ENCODE peak calls at places on chromosome 18, in ten cellular contexts. One of them, this sample, is unnamed.

GRCh38 chr18:10973579-10974260 is 175.6 kb downstream of the PIEZO2 start:
- DNase-seq in Panc1: peak
- DNase-seq in upper lobe of left lung: no peak
- DNase-seq in MM.1S: no peak
- DNase-seq in brain microvascular endothelial cell: no peak
- DNase-seq in GM12878: no peak
- DNase-seq in epithelial cell of esophagus: no peak
- DNase-seq in cardiac muscle cell: peak
- DNase-seq in fibroblast of pulmonary artery: peak
- DNase-seq in BJ: no peak
- DNase-seq in this sample: no peak

GRCh38 chr18:55284614-55285013 is 303.4 kb downstream of the TCF4 start:
- DNase-seq in Panc1: no peak
- DNase-seq in upper lobe of left lung: no peak
- DNase-seq in MM.1S: no peak
- DNase-seq in brain microvascular endothelial cell: no peak
- DNase-seq in GM12878: no peak
- DNase-seq in epithelial cell of esophagus: no peak
- DNase-seq in cardiac muscle cell: no peak
- DNase-seq in fibroblast of pulmonary artery: no peak
- DNase-seq in BJ: no peak
- DNase-seq in this sample: no peak

GRCh38 chr18:31565345-31565744 is 26.3 kb upstream of the TTR start:
- DNase-seq in Panc1: no peak
- DNase-seq in upper lobe of left lung: no peak
- DNase-seq in MM.1S: no peak
- DNase-seq in brain microvascular endothelial cell: no peak
- DNase-seq in GM12878: no peak
- DNase-seq in epithelial cell of esophagus: no peak
- DNase-seq in cardiac muscle cell: no peak
- DNase-seq in fibroblast of pulmonary artery: no peak
- DNase-seq in BJ: no peak
- DNase-seq in this sample: no peak

GRCh38 chr18:39863916-39864315 is 2091.1 kb upstream of the PIK3C3 start:
- DNase-seq in Panc1: no peak
- DNase-seq in upper lobe of left lung: no peak
- DNase-seq in MM.1S: no peak
- DNase-seq in brain microvascular endothelial cell: no peak
- DNase-seq in GM12878: no peak
- DNase-seq in epithelial cell of esophagus: no peak
- DNase-seq in cardiac muscle cell: no peak
- DNase-seq in fibroblast of pulmonary artery: no peak
- DNase-seq in BJ: no peak
- DNase-seq in this sample: no peak

GRCh38 chr18:75728621-75729020 is 301.1 kb upstream of the SMIM21 start:
- DNase-seq in Panc1: no peak
- DNase-seq in upper lobe of left lung: no peak
- DNase-seq in MM.1S: no peak
- DNase-seq in brain microvascular endothelial cell: no peak
- DNase-seq in GM12878: no peak
- DNase-seq in epithelial cell of esophagus: no peak
- DNase-seq in cardiac muscle cell: no peak
- DNase-seq in fibroblast of pulmonary artery: no peak
- DNase-seq in BJ: no peak
- DNase-seq in this sample: no peak

GRCh38 chr18:8469793-8470192 is 139.4 kb upstream of the RAB12 start:
- DNase-seq in Panc1: no peak
- DNase-seq in upper lobe of left lung: no peak
- DNase-seq in MM.1S: no peak
- DNase-seq in brain microvascular endothelial cell: peak
- DNase-seq in GM12878: no peak
- DNase-seq in epithelial cell of esophagus: peak
- DNase-seq in cardiac muscle cell: peak
- DNase-seq in fibroblast of pulmonary artery: peak
- DNase-seq in BJ: no peak
- DNase-seq in this sample: no peak

GRCh38 chr18:47953471-47953931 is 23.0 kb upstream of the SMAD2 start:
- DNase-seq in Panc1: no peak
- DNase-seq in upper lobe of left lung: no peak
- DNase-seq in MM.1S: peak
- DNase-seq in brain microvascular endothelial cell: no peak
- DNase-seq in GM12878: no peak
- DNase-seq in epithelial cell of esophagus: peak
- DNase-seq in cardiac muscle cell: peak
- DNase-seq in fibroblast of pulmonary artery: peak
- DNase-seq in BJ: no peak
- DNase-seq in this sample: peak

GRCh38 chr18:48034651-48035555 is 104.4 kb upstream of the SMAD2 start:
- DNase-seq in Panc1: no peak
- DNase-seq in upper lobe of left lung: peak
- DNase-seq in MM.1S: no peak
- DNase-seq in brain microvascular endothelial cell: no peak
- DNase-seq in GM12878: no peak
- DNase-seq in epithelial cell of esophagus: no peak
- DNase-seq in cardiac muscle cell: no peak
- DNase-seq in fibroblast of pulmonary artery: no peak
- DNase-seq in BJ: no peak
- DNase-seq in this sample: peak

GRCh38 chr18:37779220-37779619 is 213.6 kb upstream of the CELF4 start:
- DNase-seq in Panc1: no peak
- DNase-seq in upper lobe of left lung: no peak
- DNase-seq in MM.1S: no peak
- DNase-seq in brain microvascular endothelial cell: no peak
- DNase-seq in GM12878: no peak
- DNase-seq in epithelial cell of esophagus: no peak
- DNase-seq in cardiac muscle cell: no peak
- DNase-seq in fibroblast of pulmonary artery: no peak
- DNase-seq in BJ: no peak
- DNase-seq in this sample: peak

GRCh38 chr18:31206787-31207381 is 44.2 kb upstream of the DSC1 start:
- DNase-seq in Panc1: peak
- DNase-seq in upper lobe of left lung: no peak
- DNase-seq in MM.1S: no peak
- DNase-seq in brain microvascular endothelial cell: peak
- DNase-seq in GM12878: peak
- DNase-seq in epithelial cell of esophagus: peak
- DNase-seq in cardiac muscle cell: no peak
- DNase-seq in fibroblast of pulmonary artery: peak
- DNase-seq in BJ: no peak
- DNase-seq in this sample: peak

GRCh38 chr18:51559902-51560287 is 362.4 kb upstream of the MEX3C start:
- DNase-seq in Panc1: no peak
- DNase-seq in upper lobe of left lung: no peak
- DNase-seq in MM.1S: no peak
- DNase-seq in brain microvascular endothelial cell: no peak
- DNase-seq in GM12878: no peak
- DNase-seq in epithelial cell of esophagus: peak
- DNase-seq in cardiac muscle cell: peak
- DNase-seq in fibroblast of pulmonary artery: peak
- DNase-seq in BJ: no peak
- DNase-seq in this sample: no peak

GRCh38 chr18:63505566-63506335 is 29.0 kb downstream of the SERPINB5 start:
- DNase-seq in Panc1: peak
- DNase-seq in upper lobe of left lung: no peak
- DNase-seq in MM.1S: peak
- DNase-seq in brain microvascular endothelial cell: peak
- DNase-seq in GM12878: no peak
- DNase-seq in epithelial cell of esophagus: peak
- DNase-seq in cardiac muscle cell: peak
- DNase-seq in fibroblast of pulmonary artery: peak
- DNase-seq in BJ: no peak
- DNase-seq in this sample: no peak
- TF ChIP-seq CTCF in Panc1: peak
- TF ChIP-seq CTCF in upper lobe of left lung: peak
- TF ChIP-seq CTCF in MM.1S: peak
- TF ChIP-seq CTCF in brain microvascular endothelial cell: peak
- TF ChIP-seq CTCF in GM12878: peak
- TF ChIP-seq CTCF in epithelial cell of esophagus: peak
- TF ChIP-seq CTCF in cardiac muscle cell: peak
- TF ChIP-seq CTCF in fibroblast of pulmonary artery: peak
- TF ChIP-seq CTCF in BJ: peak
- TF ChIP-seq CTCF in this sample: peak

GRCh38 chr18:46917808-46918600 is 602 bp downstream of the KATNAL2 start:
- DNase-seq in Panc1: no peak
- DNase-seq in upper lobe of left lung: no peak
- DNase-seq in MM.1S: no peak
- DNase-seq in brain microvascular endothelial cell: peak
- DNase-seq in GM12878: no peak
- DNase-seq in epithelial cell of esophagus: peak
- DNase-seq in cardiac muscle cell: peak
- DNase-seq in fibroblast of pulmonary artery: peak
- DNase-seq in BJ: no peak
- DNase-seq in this sample: no peak
- H3K4me3 ChIP-seq in Panc1: peak
- H3K4me3 ChIP-seq in upper lobe of left lung: peak
- H3K4me3 ChIP-seq in MM.1S: peak
- H3K4me3 ChIP-seq in brain microvascular endothelial cell: peak
- H3K4me3 ChIP-seq in GM12878: peak
- H3K4me3 ChIP-seq in epithelial cell of esophagus: peak
- H3K4me3 ChIP-seq in cardiac muscle cell: peak
- H3K4me3 ChIP-seq in fibroblast of pulmonary artery: peak
- H3K4me3 ChIP-seq in BJ: peak
- H3K4me3 ChIP-seq in this sample: peak

GRCh38 chr18:70148039-70148438 is 57.4 kb downstream of the RTTN start:
- DNase-seq in Panc1: no peak
- DNase-seq in upper lobe of left lung: no peak
- DNase-seq in MM.1S: no peak
- DNase-seq in brain microvascular endothelial cell: no peak
- DNase-seq in GM12878: no peak
- DNase-seq in epithelial cell of esophagus: no peak
- DNase-seq in cardiac muscle cell: no peak
- DNase-seq in fibroblast of pulmonary artery: no peak
- DNase-seq in BJ: no peak
- DNase-seq in this sample: no peak

GRCh38 chr18:70151554-70152130 is 53.8 kb downstream of the RTTN start:
- DNase-seq in Panc1: no peak
- DNase-seq in upper lobe of left lung: no peak
- DNase-seq in MM.1S: no peak
- DNase-seq in brain microvascular endothelial cell: no peak
- DNase-seq in GM12878: no peak
- DNase-seq in epithelial cell of esophagus: no peak
- DNase-seq in cardiac muscle cell: no peak
- DNase-seq in fibroblast of pulmonary artery: no peak
- DNase-seq in BJ: no peak
- DNase-seq in this sample: no peak

GRCh38 chr18:70148539-70148938 is 56.9 kb downstream of the RTTN start:
- DNase-seq in Panc1: no peak
- DNase-seq in upper lobe of left lung: no peak
- DNase-seq in MM.1S: no peak
- DNase-seq in brain microvascular endothelial cell: no peak
- DNase-seq in GM12878: no peak
- DNase-seq in epithelial cell of esophagus: no peak
- DNase-seq in cardiac muscle cell: no peak
- DNase-seq in fibroblast of pulmonary artery: no peak
- DNase-seq in BJ: no peak
- DNase-seq in this sample: no peak

GRCh38 chr18:70149616-70150301 is 55.7 kb downstream of the RTTN start:
- DNase-seq in Panc1: no peak
- DNase-seq in upper lobe of left lung: no peak
- DNase-seq in MM.1S: no peak
- DNase-seq in brain microvascular endothelial cell: no peak
- DNase-seq in GM12878: no peak
- DNase-seq in epithelial cell of esophagus: peak
- DNase-seq in cardiac muscle cell: no peak
- DNase-seq in fibroblast of pulmonary artery: no peak
- DNase-seq in BJ: no peak
- DNase-seq in this sample: no peak

DNA sequence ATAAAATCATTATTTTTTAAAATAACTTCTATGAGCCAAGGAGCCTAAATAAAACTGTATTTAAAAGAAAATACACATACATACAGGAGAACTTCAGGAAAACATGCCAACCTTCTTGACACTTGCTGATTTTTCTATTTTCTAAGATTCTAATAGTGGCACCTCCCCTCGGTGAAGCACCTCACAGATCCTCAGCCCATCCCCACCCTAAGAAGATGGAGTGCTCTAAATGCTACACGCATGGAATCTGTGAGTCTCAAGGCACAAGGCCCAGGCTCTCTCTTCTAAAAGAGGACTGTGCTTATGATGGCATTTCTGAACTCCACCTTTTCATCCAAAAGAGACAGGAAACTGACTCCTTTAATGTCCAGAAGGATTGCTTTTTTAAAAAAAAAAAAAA is 56.3 kb downstream of the RTTN start:
- DNase-seq in Panc1: no peak
- DNase-seq in upper lobe of left lung: no peak
- DNase-seq in MM.1S: no peak
- DNase-seq in brain microvascular endothelial cell: no peak
- DNase-seq in GM12878: no peak
- DNase-seq in epithelial cell of esophagus: no peak
- DNase-seq in cardiac muscle cell: no peak
- DNase-seq in fibroblast of pulmonary artery: no peak
- DNase-seq in BJ: no peak
- DNase-seq in this sample: no peak
- TF ChIP-seq CTCF in Panc1: no peak
- TF ChIP-seq CTCF in upper lobe of left lung: no peak
- TF ChIP-seq CTCF in MM.1S: no peak
- TF ChIP-seq CTCF in brain microvascular endothelial cell: no peak
- TF ChIP-seq CTCF in GM12878: no peak
- TF ChIP-seq CTCF in epithelial cell of esophagus: no peak
- TF ChIP-seq CTCF in cardiac muscle cell: no peak
- TF ChIP-seq CTCF in fibroblast of pulmonary artery: no peak
- TF ChIP-seq CTCF in BJ: no peak
- TF ChIP-seq CTCF in this sample: no peak

GRCh38 chr18:3179430-3180089 is 40.2 kb downstream of the MYOM1 start:
- DNase-seq in Panc1: no peak
- DNase-seq in upper lobe of left lung: no peak
- DNase-seq in MM.1S: no peak
- DNase-seq in brain microvascular endothelial cell: no peak
- DNase-seq in GM12878: peak
- DNase-seq in epithelial cell of esophagus: no peak
- DNase-seq in cardiac muscle cell: no peak
- DNase-seq in fibroblast of pulmonary artery: no peak
- DNase-seq in BJ: no peak
- DNase-seq in this sample: no peak

GRCh38 chr18:3175195-3175758 is 44.5 kb downstream of the MYOM1 start:
- DNase-seq in Panc1: no peak
- DNase-seq in upper lobe of left lung: no peak
- DNase-seq in MM.1S: no peak
- DNase-seq in brain microvascular endothelial cell: no peak
- DNase-seq in GM12878: no peak
- DNase-seq in epithelial cell of esophagus: no peak
- DNase-seq in cardiac muscle cell: no peak
- DNase-seq in fibroblast of pulmonary artery: no peak
- DNase-seq in BJ: no peak
- DNase-seq in this sample: no peak

GRCh38 chr18:3183103-3183717 is 36.6 kb downstream of the MYOM1 start:
- DNase-seq in Panc1: no peak
- DNase-seq in upper lobe of left lung: peak
- DNase-seq in MM.1S: no peak
- DNase-seq in brain microvascular endothelial cell: no peak
- DNase-seq in GM12878: no peak
- DNase-seq in epithelial cell of esophagus: no peak
- DNase-seq in cardiac muscle cell: no peak
- DNase-seq in fibroblast of pulmonary artery: no peak
- DNase-seq in BJ: no peak
- DNase-seq in this sample: no peak

GRCh38 chr18:3180325-3180724 is 39.4 kb downstream of the MYOM1 start:
- DNase-seq in Panc1: no peak
- DNase-seq in upper lobe of left lung: no peak
- DNase-seq in MM.1S: no peak
- DNase-seq in brain microvascular endothelial cell: no peak
- DNase-seq in GM12878: no peak
- DNase-seq in epithelial cell of esophagus: peak
- DNase-seq in cardiac muscle cell: peak
- DNase-seq in fibroblast of pulmonary artery: peak
- DNase-seq in BJ: no peak
- DNase-seq in this sample: no peak

GRCh38 chr18:3177902-3178687 is 41.7 kb downstream of the MYOM1 start:
- DNase-seq in Panc1: no peak
- DNase-seq in upper lobe of left lung: no peak
- DNase-seq in MM.1S: peak
- DNase-seq in brain microvascular endothelial cell: no peak
- DNase-seq in GM12878: peak
- DNase-seq in epithelial cell of esophagus: no peak
- DNase-seq in cardiac muscle cell: peak
- DNase-seq in fibroblast of pulmonary artery: peak
- DNase-seq in BJ: no peak
- DNase-seq in this sample: no peak
- H3K4me3 ChIP-seq in Panc1: no peak
- H3K4me3 ChIP-seq in upper lobe of left lung: no peak
- H3K4me3 ChIP-seq in MM.1S: no peak
- H3K4me3 ChIP-seq in brain microvascular endothelial cell: no peak
- H3K4me3 ChIP-seq in GM12878: peak
- H3K4me3 ChIP-seq in epithelial cell of esophagus: no peak
- H3K4me3 ChIP-seq in cardiac muscle cell: no peak
- H3K4me3 ChIP-seq in fibroblast of pulmonary artery: no peak
- H3K4me3 ChIP-seq in BJ: no peak
- H3K4me3 ChIP-seq in this sample: no peak